ENCODE peak calls at places on chromosomes 2 and 18, in seven cellular contexts. J is AG10803, Y is endodermal cell, K is BJ, Q is GM23338, O is H9, V is lung. R is an unnamed sample.

GRCh38 chr18:58491773-58492752 is 136.8 kb downstream of the ALPK2 start:
- DNase-seq in Q (no peak), K (no peak), J (no peak), Y (no peak), V (no peak), O (no peak), R (no peak)

GRCh38 chr2:112201706-112202430 is 53.0 kb downstream of the ZC3H8 start:
- DNase-seq in V (no peak), Q (no peak), Y (no peak), O (no peak), J (no peak), K (no peak), R (no peak)

GRCh38 chr2:157441072-157441454 is 2.8 kb downstream of the CYTIP start:
- DNase-seq in Y (no peak), K (no peak), V (no peak), O (no peak), Q (no peak), J (no peak), R (peak)

GRCh38 chr2:112275887-112276773 is 733 bp downstream of the ZC3H6 start:
- DNase-seq in Q (peak), K (peak), V (peak), J (peak), O (peak), Y (peak), R (peak)

GRCh38 chr2:172931923-172932520 is 143.6 kb upstream of the MAP3K20 start:
- DNase-seq in Q (peak), Y (peak), V (peak), K (no peak), O (no peak), J (peak), R (peak)

GRCh38 chr18:79371536-79372210 is 24.1 kb upstream of the NFATC1 start:
- DNase-seq in J (no peak), K (no peak), O (no peak), V (no peak), Y (no peak), Q (no peak), R (peak)

GRCh38 chr2:156116113-156116512 is 216.4 kb downstream of the NR4A2 start:
- DNase-seq in J (no peak), K (no peak), O (no peak), Y (no peak), Q (no peak), V (no peak), R (no peak)

GRCh38 chr2:241914542-241914941 is 45.0 kb downstream of the RTP5 start:
- DNase-seq in O (peak), J (no peak), K (no peak), Y (peak), Q (no peak), V (no peak), R (no peak)

GRCh38 chr2:126824663-126825062 is 74.0 kb upstream of the TEX51 start:
- DNase-seq in Q (no peak), J (no peak), K (no peak), O (no peak), Y (no peak), V (no peak), R (no peak)

GRCh38 chr2:109690822-109691541 is 76.8 kb downstream of the SOWAHC start:
- DNase-seq in K (no peak), Q (no peak), J (no peak), V (no peak), Y (no peak), O (no peak), R (no peak)

GRCh38 chr2:232214053-232214452 is 164.5 kb upstream of the ALPP start:
- DNase-seq in K (no peak), J (peak), O (no peak), Q (no peak), V (no peak), Y (no peak), R (no peak)

GRCh38 chr2:38301340-38301968 is 75.6 kb downstream of the ATL2 start:
- DNase-seq in Y (peak), Q (peak), K (no peak), O (peak), J (no peak), V (no peak), R (peak)

GRCh38 chr2:203744091-203744490 is 37.7 kb downstream of the CD28 start:
- DNase-seq in K (no peak), Y (no peak), Q (no peak), O (no peak), V (no peak), J (no peak), R (no peak)

GRCh38 chr2:157413342-157414035 is 30.4 kb downstream of the CYTIP start:
- DNase-seq in K (no peak), Y (no peak), V (no peak), J (no peak), Q (no peak), O (no peak), R (peak)

DNA sequence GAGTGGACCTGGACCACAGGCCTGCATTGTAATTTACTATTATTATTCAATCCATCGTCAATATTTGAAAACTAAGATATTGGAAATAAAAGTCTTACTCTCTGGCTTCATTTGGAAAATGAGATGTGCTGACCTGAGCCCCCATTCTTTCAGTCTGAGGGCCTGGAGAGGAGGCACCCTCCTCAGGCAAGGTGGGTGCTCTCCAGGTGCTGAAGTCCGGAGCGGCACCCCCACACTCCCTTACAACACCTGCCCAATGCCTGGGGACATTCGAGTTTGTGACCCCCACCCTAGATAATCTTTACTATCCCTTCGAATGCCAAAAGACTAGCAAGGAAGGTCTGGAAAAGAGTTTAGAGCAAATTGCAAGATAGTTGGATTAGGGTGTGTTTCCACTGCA is 133.3 kb downstream of the EN1 start:
- DNase-seq in O (no peak), Y (no peak), Q (no peak), K (no peak), V (no peak), J (no peak), R (no peak)
- TF ChIP-seq CTCF in O (no peak), Y (no peak), Q (no peak), K (no peak), V (no peak), J (no peak), R (no peak)

DNA sequence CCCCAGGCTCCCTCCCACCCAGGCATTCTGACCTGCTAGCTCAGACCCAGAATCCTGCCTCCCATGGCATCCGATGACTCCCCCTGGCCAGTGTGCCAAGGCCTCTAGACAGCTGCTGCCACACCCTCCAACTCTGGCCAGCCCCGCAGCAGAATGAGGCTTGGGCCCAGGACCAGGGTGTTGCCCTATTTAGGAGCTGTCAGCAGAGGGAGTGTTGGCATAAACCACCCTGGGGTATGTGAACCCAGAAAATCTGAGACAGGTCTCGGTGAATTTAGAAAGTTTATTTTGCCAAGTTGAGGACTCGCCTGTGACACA is 134.3 kb downstream of the KLHL29 start:
- DNase-seq in Q (no peak), J (no peak), O (no peak), Y (no peak), V (no peak), K (no peak), R (no peak)
- TF ChIP-seq CTCF in Q (no peak), J (no peak), O (peak), Y (peak), V (no peak), K (no peak), R (no peak)

DNA sequence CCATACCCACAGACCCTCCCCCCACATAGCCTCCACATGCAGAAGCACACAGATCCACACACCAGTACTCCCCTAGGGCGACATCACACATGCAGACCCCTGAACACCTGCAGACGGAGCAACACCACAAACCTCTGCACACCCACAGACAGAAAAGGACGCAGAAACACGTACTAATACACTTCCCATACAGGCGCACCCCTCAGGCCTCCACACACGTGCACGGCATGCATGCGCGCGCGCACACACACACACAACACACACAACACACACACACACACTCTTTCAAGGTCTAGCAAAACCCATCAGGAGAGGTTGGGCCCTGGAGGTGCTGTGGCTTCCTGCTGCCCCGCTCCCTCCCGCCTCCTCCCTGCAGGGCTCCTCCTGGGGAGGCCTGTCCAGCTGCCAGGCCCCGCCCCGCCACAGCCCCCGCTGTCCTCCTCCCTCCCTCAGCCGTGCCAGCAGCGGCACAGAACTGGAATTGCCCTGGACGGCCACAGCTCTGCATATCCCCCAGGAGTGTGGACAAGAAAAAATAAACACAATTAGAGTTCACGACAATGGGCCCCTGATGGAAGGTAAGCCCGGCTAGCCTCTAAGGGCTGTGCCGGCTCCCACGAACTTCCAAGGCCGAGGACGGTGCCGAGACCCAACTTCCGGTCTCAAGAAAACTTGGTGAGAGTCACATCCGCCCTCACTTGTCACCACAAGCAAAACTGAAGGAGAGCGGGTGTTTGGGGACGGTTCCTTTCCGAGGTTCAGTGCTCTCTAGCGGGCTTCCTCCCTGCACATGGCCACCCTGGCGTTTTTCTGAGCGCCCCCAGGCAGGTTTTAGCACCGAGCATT is 6.8 kb downstream of the ZFP36L2 start:
- DNase-seq in V (peak), Q (peak), J (peak), Y (peak), O (peak), K (no peak), R (peak)
- TF ChIP-seq CTCF in V (no peak), Q (no peak), J (no peak), Y (no peak), O (no peak), K (no peak), R (no peak)

GRCh38 chr18:50819027-50819726 is 639 bp downstream of the MRO start:
- DNase-seq in O (peak), Q (peak), V (peak), J (peak), Y (peak), K (no peak), R (no peak)
- TF ChIP-seq CTCF in O (peak), Q (peak), V (no peak), J (peak), Y (peak), K (peak), R (no peak)

GRCh38 chr18:60667016-60667415 is 294.4 kb upstream of the MC4R start:
- DNase-seq in Y (no peak), Q (no peak), V (no peak), K (no peak), O (no peak), J (no peak), R (no peak)
- TF ChIP-seq CTCF in Y (no peak), Q (no peak), V (no peak), K (no peak), O (no peak), J (no peak), R (no peak)

GRCh38 chr2:71700880-71701397 is 247.6 kb downstream of the DYSF start:
- DNase-seq in O (no peak), Q (no peak), V (no peak), Y (no peak), K (no peak), J (peak), R (no peak)

GRCh38 chr2:71700041-71700879 is 246.9 kb downstream of the DYSF start:
- DNase-seq in O (no peak), Y (no peak), K (no peak), Q (no peak), V (no peak), J (no peak), R (no peak)

GRCh38 chr2:71702971-71703898 is 249.9 kb downstream of the DYSF start:
- DNase-seq in Q (no peak), J (no peak), K (no peak), O (no peak), Y (no peak), V (no peak), R (no peak)

GRCh38 chr2:71703981-71704545 is 250.7 kb downstream of the DYSF start:
- DNase-seq in V (no peak), J (no peak), O (no peak), Q (no peak), K (no peak), Y (no peak), R (no peak)

DNA sequence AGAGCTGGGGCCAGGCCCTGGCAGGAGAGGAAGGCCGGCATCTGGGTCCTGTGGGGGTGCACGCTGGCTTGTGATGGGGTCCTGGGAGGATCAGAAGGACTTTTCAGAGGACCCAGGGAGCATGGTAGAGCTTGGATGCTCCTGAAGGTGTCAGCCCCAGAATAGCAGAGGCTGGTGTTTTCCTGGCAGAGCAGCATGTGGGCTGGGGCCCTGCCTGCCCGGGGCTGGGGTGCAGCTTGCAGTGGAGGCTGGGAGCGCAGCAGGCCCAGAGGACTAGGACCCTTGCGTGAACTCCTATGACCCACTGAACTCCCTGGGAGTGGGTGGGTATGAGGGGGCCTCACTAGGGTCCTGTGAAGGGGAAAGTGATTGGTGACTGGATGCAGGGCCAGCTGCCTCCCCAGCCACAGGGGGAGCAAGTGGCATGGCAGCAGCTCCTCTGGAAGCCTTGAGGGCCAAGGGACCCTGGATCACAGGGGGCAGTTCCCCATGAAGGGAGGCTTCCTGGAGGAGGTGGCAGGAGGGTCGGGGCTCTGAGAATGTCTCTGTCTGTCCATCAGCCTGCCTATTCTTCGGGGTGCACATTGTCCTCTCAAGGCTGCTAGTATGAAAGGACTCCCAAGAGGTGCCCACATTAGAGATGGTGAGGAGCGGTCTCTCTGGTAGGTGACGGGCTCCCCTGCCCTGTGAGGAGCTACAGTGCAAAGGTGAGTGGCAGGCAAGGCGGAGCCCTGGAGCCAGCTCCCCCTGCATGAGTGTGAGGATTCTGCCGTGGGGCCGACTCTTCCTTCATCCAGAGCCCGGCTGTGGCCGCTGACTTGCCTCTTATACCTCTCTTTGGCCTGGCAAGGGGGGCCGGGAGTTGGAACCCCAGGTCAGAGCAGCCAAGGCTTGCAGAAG is 249.0 kb downstream of the DYSF start:
- DNase-seq in Q (no peak), J (no peak), Y (no peak), V (no peak), O (no peak), K (no peak), R (no peak)
- TF ChIP-seq CTCF in Q (no peak), J (no peak), Y (no peak), V (no peak), O (no peak), K (no peak), R (no peak)

GRCh38 chr2:72934683-72935610 is 17.6 kb downstream of the EMX1 start:
- DNase-seq in Q (peak), J (no peak), V (no peak), Y (peak), K (no peak), O (peak), R (peak)
- TF ChIP-seq CTCF in Q (peak), J (peak), V (no peak), Y (peak), K (peak), O (peak), R (peak)

R was measured in GM20000.